ENCODE peak calls at places on chromosomes 7 and 10, in six cellular contexts. N is A549, W is left ventricle myocardium inferior, S is upper lobe of right lung, H is GM20000, P is GM06990. I is an unnamed sample.

GRCh38 chr7:18038391-18038790 is 10.7 kb upstream of the PRPS1L1 start:
- DNase-seq in N (no peak), W (no peak), S (no peak), H (no peak), P (no peak), I (no peak)

GRCh38 chr7:76364198-76364584 is 5.4 kb upstream of the YWHAG start:
- DNase-seq in N (no peak), W (no peak), S (peak), H (no peak), P (no peak), I (no peak)

GRCh38 chr10:118850418-118851061 is 95.8 kb upstream of the CACUL1 start:
- DNase-seq in N (no peak), W (peak), S (peak), H (peak), P (peak), I (no peak)

GRCh38 chr7:137331378-137331777 is 12.2 kb downstream of the PTN start:
- DNase-seq in N (no peak), W (no peak), S (no peak), H (no peak), P (no peak), I (peak)

GRCh38 chr7:155744931-155745683 is 67.2 kb downstream of the SHH start:
- DNase-seq in N (no peak), W (no peak), S (no peak), H (no peak), P (no peak), I (no peak)

GRCh38 chr7:99108615-99109014 is 35.3 kb downstream of the SMURF1 start:
- DNase-seq in N (no peak), W (no peak), S (no peak), H (no peak), P (no peak), I (no peak)

GRCh38 chr7:74479066-74479781 is 25.5 kb downstream of the GTF2IRD1 start:
- DNase-seq in N (no peak), W (peak), S (peak), H (no peak), P (no peak), I (no peak)

GRCh38 chr10:72740526-72740925 is 48.6 kb downstream of the MCU start:
- DNase-seq in N (peak), W (peak), S (no peak), H (no peak), P (no peak), I (peak)

GRCh38 chr10:5609952-5610616 is 56.3 kb downstream of the ASB13 start:
- DNase-seq in N (peak), W (no peak), S (no peak), H (no peak), P (no peak), I (no peak)

GRCh38 chr10:116737582-116738358 is 4.6 kb downstream of the HSPA12A start:
- DNase-seq in N (peak), W (no peak), S (no peak), H (no peak), P (no peak), I (no peak)

GRCh38 chr10:22379059-22379458 is 33.8 kb downstream of the SPAG6 start:
- DNase-seq in N (no peak), W (no peak), S (no peak), H (peak), P (peak), I (no peak)

GRCh38 chr7:98509836-98510235 is 107.2 kb upstream of the NPTX2 start:
- DNase-seq in N (no peak), W (no peak), S (no peak), H (no peak), P (no peak), I (no peak)

GRCh38 chr10:106424076-106424475 is 740.4 kb downstream of the SORCS1 start:
- DNase-seq in N (no peak), W (no peak), S (no peak), H (no peak), P (no peak), I (no peak)

GRCh38 chr7:135678612-135679575 is 16.6 kb downstream of the STMP1 start:
- DNase-seq in N (no peak), W (no peak), S (peak), H (no peak), P (no peak), I (peak)

GRCh38 chr10:74153123-74153522 is 2.1 kb downstream of the ADK start:
- DNase-seq in N (peak), W (no peak), S (no peak), H (no peak), P (no peak), I (no peak)

GRCh38 chr7:14432936-14433335 is 443.5 kb upstream of the ETV1 start:
- DNase-seq in N (no peak), W (no peak), S (no peak), H (no peak), P (no peak), I (no peak)

GRCh38 chr7:45080958-45081669 is 7.7 kb downstream of the NACAD start:
- DNase-seq in N (no peak), W (no peak), S (no peak), H (no peak), P (no peak), I (no peak)

GRCh38 chr7:156998988-156999610 is 11.4 kb downstream of the MNX1 start:
- DNase-seq in N (no peak), W (no peak), S (no peak), H (peak), P (no peak), I (no peak)

GRCh38 chr10:73232887-73233286 is 14.2 kb downstream of the DNAJC9 start:
- DNase-seq in N (no peak), W (no peak), S (no peak), H (no peak), P (no peak), I (no peak)

GRCh38 chr7:143372070-143372469 is 9.1 kb upstream of the ZYX start:
- DNase-seq in N (no peak), W (peak), S (no peak), H (no peak), P (no peak), I (no peak)

GRCh38 chr10:114879541-114880158 is 58.1 kb downstream of the FHIP2A start:
- DNase-seq in N (peak), W (no peak), S (no peak), H (peak), P (no peak), I (no peak)

GRCh38 chr10:92381543-92381954 is 90.6 kb downstream of the MARCHF5 start:
- DNase-seq in N (no peak), W (no peak), S (no peak), H (no peak), P (no peak), I (no peak)

GRCh38 chr7:1386623-1387220 is 72.5 kb downstream of the MICALL2 start:
- DNase-seq in N (no peak), W (no peak), S (no peak), H (no peak), P (no peak), I (no peak)

GRCh38 chr10:112913661-112914287 is 36.3 kb upstream of the TCF7L2 start:
- DNase-seq in N (no peak), W (no peak), S (no peak), H (no peak), P (no peak), I (no peak)

GRCh38 chr10:102814456-102814871 is 22.7 kb downstream of the CYP17A1 start:
- DNase-seq in N (no peak), W (peak), S (no peak), H (no peak), P (no peak), I (no peak)

GRCh38 chr10:129771576-129772471 is 192.2 kb downstream of the EBF3 start:
- DNase-seq in N (no peak), W (no peak), S (peak), H (no peak), P (no peak), I (no peak)

GRCh38 chr10:79223001-79223345 is 124.3 kb upstream of the PPIF start:
- DNase-seq in N (no peak), W (no peak), S (no peak), H (no peak), P (no peak), I (no peak)

GRCh38 chr10:70830185-70830584 is 14.4 kb downstream of the SGPL1 start:
- DNase-seq in N (no peak), W (no peak), S (no peak), H (no peak), P (no peak), I (no peak)

GRCh38 chr7:110623436-110623835 is 467.5 kb upstream of the LRRN3 start:
- DNase-seq in N (no peak), W (no peak), S (no peak), H (no peak), P (no peak), I (no peak)

GRCh38 chr10:71302874-71303568 is 16.0 kb upstream of the SLC29A3 start:
- DNase-seq in N (peak), W (no peak), S (no peak), H (peak), P (no peak), I (peak)

GRCh38 chr7:28157826-28158416 is 22.7 kb downstream of the JAZF1 start:
- DNase-seq in N (no peak), W (no peak), S (no peak), H (no peak), P (no peak), I (no peak)

GRCh38 chr7:68744036-68744435 is 854.2 kb upstream of the AUTS2 start:
- DNase-seq in N (no peak), W (no peak), S (no peak), H (no peak), P (no peak), I (no peak)

GRCh38 chr7:107501593-107501992 is 31.7 kb downstream of the GPR22 start:
- DNase-seq in N (peak), W (no peak), S (no peak), H (peak), P (no peak), I (no peak)

GRCh38 chr10:74437822-74438221 is 286.8 kb downstream of the ADK start:
- DNase-seq in N (peak), W (no peak), S (no peak), H (no peak), P (no peak), I (peak)

GRCh38 chr10:103581499-103581898 is 88.0 kb downstream of the NEURL1 start:
- DNase-seq in N (no peak), W (no peak), S (no peak), H (no peak), P (no peak), I (no peak)

DNA sequence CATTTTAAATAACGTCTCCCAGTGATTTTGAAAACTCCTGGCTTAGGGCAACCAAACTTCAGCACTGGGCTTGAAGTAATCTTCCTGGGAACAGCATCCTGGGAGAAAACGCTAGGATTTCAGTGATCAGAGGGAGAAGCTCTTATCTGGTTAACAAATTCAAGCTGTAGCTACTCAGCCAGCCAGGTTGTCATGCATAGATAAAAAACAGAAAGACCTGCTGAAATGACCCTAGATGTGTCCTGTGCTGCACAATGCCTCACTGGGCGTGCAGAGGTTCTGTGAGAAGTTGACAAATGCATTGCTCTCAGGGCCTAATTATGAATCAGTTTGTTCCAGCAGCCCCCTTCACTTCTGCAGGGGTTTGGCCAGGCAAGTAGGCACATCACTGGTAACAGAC is 68.9 kb upstream of the CHCHD3 start:
- DNase-seq in N (no peak), W (no peak), S (no peak), H (no peak), P (no peak), I (no peak)
- TF ChIP-seq CTCF in N (no peak), W (no peak), S (no peak), H (no peak), P (no peak), I (no peak)

GRCh38 chr7:105741993-105742392 is 134.4 kb downstream of the ATXN7L1 start:
- DNase-seq in N (no peak), W (no peak), S (no peak), H (no peak), P (no peak), I (no peak)

GRCh38 chr7:105748701-105749100 is 127.7 kb downstream of the ATXN7L1 start:
- DNase-seq in N (no peak), W (no peak), S (no peak), H (no peak), P (no peak), I (no peak)

GRCh38 chr7:105743351-105743812 is 133.0 kb downstream of the ATXN7L1 start:
- DNase-seq in N (no peak), W (no peak), S (no peak), H (no peak), P (peak), I (no peak)

GRCh38 chr7:105742787-105743186 is 133.6 kb downstream of the ATXN7L1 start:
- DNase-seq in N (no peak), W (no peak), S (no peak), H (no peak), P (no peak), I (no peak)

DNA sequence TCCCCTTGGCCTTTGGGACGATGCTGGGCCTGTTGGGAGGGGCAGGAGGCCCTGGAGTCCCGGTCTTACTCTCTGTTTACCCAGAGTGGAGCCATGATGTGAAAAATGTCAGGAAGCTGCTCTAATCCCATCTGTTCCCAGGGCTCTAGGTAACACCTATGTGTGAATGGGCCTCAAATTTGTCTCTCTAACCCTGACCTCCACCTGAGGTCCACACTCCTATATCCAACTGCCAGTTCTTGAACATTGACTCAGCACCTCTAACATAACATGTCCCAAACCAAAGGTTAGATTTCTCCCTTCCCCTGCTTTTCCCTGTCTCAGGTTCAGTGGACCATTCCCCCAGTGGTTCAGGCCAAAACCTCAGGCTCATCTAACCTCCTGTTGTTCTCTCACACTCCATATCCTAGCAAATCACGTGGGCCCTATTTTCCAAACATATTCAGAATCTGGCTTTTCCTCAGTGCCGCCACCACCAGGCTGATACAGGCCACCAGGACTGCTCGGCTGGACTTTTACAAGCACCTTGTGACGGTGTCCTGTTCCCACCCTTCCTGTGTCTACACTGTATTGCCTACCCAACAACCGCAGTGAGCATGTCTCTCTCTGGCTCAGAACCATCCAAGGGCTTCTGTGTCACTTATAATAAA is 130.6 kb downstream of the ATXN7L1 start:
- DNase-seq in N (no peak), W (no peak), S (no peak), H (no peak), P (no peak), I (no peak)
- TF ChIP-seq CTCF in N (no peak), W (no peak), S (no peak), H (no peak), P (no peak), I (no peak)

DNA sequence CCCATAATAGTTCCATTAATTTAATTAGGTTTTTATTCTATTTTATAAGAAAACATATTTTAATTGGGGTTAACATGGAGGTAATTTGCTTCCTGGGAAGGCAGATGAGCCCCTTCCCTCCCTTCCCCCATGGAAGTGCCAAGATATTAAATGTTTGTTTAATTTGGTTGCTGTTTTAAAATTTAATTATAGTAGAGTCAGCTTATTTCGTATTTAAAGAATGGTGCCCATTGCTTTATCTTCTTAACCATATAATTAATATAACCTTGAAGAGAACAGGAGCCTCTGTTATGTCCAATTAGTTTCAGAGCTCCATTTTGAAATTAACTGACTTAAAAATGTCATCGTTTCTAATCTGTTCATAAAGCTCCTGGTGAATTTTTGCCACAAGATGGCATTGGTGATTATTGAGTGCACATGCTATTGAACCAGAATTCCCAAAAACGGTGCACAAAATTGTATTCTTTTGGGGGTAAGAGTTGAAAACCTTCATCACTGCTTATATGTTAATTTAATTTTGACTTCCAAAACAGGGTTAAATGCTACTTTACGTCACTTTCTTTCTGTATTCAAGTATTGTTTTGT is 26.0 kb downstream of the KLHDC10 start:
- DNase-seq in N (no peak), W (no peak), S (no peak), H (no peak), P (no peak), I (no peak)
- TF ChIP-seq CTCF in N (peak), W (no peak), S (peak), H (no peak), P (no peak), I (peak)

DNA sequence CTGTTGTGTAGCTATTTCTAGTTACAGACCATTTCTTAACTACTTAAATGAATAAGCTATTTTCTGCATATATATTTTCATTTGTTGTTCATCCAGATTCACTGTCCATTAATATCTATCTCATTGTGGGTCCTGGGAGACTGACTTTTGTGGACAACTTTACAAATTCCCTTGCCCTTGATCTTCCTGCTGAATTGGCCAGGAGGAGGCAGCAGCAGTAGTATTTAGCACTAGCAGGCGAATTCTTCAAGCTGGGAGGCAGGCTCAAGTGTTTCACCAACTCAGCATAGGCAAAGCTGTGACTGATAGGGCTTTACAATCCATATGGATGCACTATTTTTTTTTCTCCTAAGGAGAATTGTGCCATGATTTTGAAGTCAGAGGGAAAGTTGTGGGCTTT is 461.0 kb upstream of the NRG3 start:
- DNase-seq in N (no peak), W (no peak), S (no peak), H (no peak), P (no peak), I (no peak)
- TF ChIP-seq CTCF in N (no peak), W (no peak), S (no peak), H (no peak), P (no peak), I (peak)

DNA sequence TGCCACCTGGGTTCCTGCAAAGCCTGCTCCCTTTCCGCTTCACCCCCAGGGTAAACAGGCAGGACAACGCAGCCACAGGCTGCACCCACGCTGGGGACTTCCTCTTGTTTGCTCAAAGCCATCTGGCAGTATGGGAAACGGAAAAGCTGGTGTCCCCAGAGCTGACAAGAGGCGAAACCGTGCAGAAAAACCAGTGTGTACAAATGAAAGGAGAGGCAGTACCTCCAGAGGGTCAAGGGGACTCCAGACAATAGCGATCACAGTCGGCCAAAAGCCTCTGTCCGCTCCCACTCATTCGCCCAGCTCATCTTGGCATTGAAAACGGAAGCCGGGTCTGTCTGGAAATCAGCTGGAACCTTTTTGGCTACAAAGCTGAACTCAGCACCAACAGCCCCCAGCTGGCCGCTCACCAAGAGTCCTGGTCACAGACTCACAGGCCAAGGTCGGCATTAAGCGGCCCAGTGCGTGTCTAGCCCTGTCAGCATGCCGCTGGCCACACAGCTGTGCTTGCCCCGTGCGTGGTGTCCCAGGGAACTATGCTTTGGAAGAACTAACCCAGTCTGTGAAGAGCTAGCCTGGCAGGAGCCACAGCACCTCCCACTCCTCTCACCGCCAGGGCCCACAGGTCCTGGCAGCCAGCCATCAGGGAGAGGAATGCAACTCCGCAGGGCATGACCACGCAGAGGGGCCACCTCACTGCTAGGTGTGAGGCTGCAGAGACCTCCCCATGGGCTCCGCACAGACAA is 10.4 kb downstream of the TNS3 start:
- DNase-seq in N (no peak), W (peak), S (peak), H (no peak), P (no peak), I (no peak)
- TF ChIP-seq CTCF in N (no peak), W (no peak), S (no peak), H (no peak), P (no peak), I (no peak)

GRCh38 chr7:21426958-21427860 is 674 bp upstream of the SP4 start:
- DNase-seq in N (peak), W (peak), S (peak), H (peak), P (peak), I (peak)
- TF ChIP-seq CTCF in N (no peak), W (peak), S (no peak), H (no peak), P (no peak), I (no peak)

DNA sequence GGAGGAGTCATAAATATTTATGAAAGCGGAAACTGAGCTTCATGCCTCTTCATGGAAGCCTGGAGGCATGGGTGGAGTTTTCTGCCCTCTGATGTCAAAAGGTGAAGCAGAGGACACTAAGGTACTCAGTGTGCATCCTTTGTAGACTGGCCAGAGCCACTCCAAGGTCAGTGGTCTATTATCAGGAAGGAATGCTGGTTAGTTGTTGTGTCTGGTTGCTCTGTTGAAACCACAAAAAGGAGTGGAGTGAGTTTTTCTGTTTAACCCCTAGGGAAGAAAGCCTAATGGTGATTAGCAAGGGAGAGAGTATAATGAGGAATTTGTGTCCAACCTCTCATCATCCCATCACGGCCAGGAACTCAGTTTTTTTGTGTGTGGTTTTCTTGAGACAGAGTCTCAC is 9.2 kb upstream of the NRBF2 start:
- DNase-seq in N (no peak), W (no peak), S (no peak), H (no peak), P (no peak), I (no peak)
- TF ChIP-seq CTCF in N (no peak), W (no peak), S (no peak), H (no peak), P (no peak), I (no peak)